ENCODE peak calls at places on chromosomes 4 and X, in nine cellular contexts. Z, I, V, C, U, E, P, T and G are unnamed samples.
A peak's percentile ranks its signal among the peaks of the same experiment; 100 is the strongest.

GRCh38 chrX:21004835-21005234 is 369.4 kb upstream of the CNKSR2 start:
- DNase-seq in U (no peak), E (no peak), V (peak; percentile 16), P (no peak), C (no peak), I (peak; percentile 19), Z (no peak), T (no peak), G (no peak)

GRCh38 chrX:19889582-19890342 is 2.4 kb upstream of the SH3KBP1 start:
- DNase-seq in C (no peak), I (peak; percentile 73), T (peak; percentile 40), V (peak; percentile 89), P (peak; percentile 34), E (peak; percentile 15), Z (no peak), U (no peak), G (peak; percentile 7)

GRCh38 chr4:129140521-129140920 is 44.6 kb downstream of the C4orf33 start:
- DNase-seq in I (no peak), C (no peak), U (no peak), T (peak; percentile 50), V (no peak), Z (no peak), E (no peak), P (no peak), G (no peak)

GRCh38 chr4:67327245-67327860 is 217.9 kb downstream of the CENPC start:
- DNase-seq in Z (peak; percentile 18), P (peak; percentile 56), C (no peak), T (peak; percentile 91), V (peak; percentile 34), U (no peak), I (peak; percentile 50), E (peak; percentile 82), G (peak; percentile 49)

GRCh38 chr4:79225360-79225759 is 100.5 kb downstream of the NAA11 start:
- DNase-seq in U (no peak), Z (no peak), V (no peak), T (no peak), C (no peak), P (no peak), E (no peak), I (no peak), G (no peak)

GRCh38 chr4:106032851-106033286 is 137.6 kb downstream of the NPNT start:
- DNase-seq in C (no peak), P (no peak), T (no peak), V (peak; percentile 78), Z (no peak), U (no peak), I (peak; percentile 43), E (no peak), G (peak; percentile 1)

GRCh38 chr4:10456270-10457254 is 664 bp downstream of the ZNF518B start:
- DNase-seq in Z (peak; percentile 26), C (no peak), P (peak; percentile 54), T (peak; percentile 77), V (no peak), U (peak; percentile 65), E (peak; percentile 68), I (peak; percentile 57), G (no peak)

GRCh38 chrX:103356023-103356798 is at the start of gene TCEAL9:
- DNase-seq in P (peak; percentile 67), V (peak; percentile 55), C (no peak), E (peak; percentile 65), I (peak; percentile 81), T (peak; percentile 84), Z (peak; percentile 67), U (peak; percentile 70), G (peak; percentile 30)

GRCh38 chr4:187235456-187236170 is 512.0 kb upstream of the FAT1 start:
- DNase-seq in T (no peak), C (no peak), E (peak; percentile 31), U (no peak), I (no peak), Z (no peak), V (no peak), P (no peak), G (no peak)